ENCODE peak calls at places on chromosomes 6 and 20, in ten cellular contexts. H, M, I, W, V, Q, F, C, R and O are unnamed samples.
A peak's percentile ranks its signal among the peaks of the same experiment; 100 is the strongest.

GRCh38 chr6:139768196-139768595 is 393.7 kb upstream of the CITED2 start:
- DNase-seq in M (no peak), C (no peak), I (no peak), F (no peak), H (no peak), V (no peak), Q (no peak), W (no peak), R (no peak), O (no peak)

GRCh38 chr6:2611092-2611491 is 139.6 kb downstream of the MYLK4 start:
- DNase-seq in Q (no peak), R (no peak), F (no peak), H (no peak), W (no peak), I (no peak), M (no peak), C (no peak), V (no peak), O (no peak)

GRCh38 chr6:13397359-13398080 is 69.2 kb upstream of the TBC1D7 start:
- DNase-seq in C (no peak), M (no peak), I (peak; percentile 79), Q (no peak), V (peak; percentile 39), H (no peak), W (no peak), F (peak; percentile 88), R (no peak), O (peak; percentile 80)

GRCh38 chr6:129661478-129662405 is 48.2 kb downstream of the ARHGAP18 start:
- DNase-seq in M (no peak), F (no peak), R (no peak), H (no peak), W (no peak), Q (no peak), V (no peak), C (no peak), I (no peak), O (no peak)

GRCh38 chr6:4281341-4282293 is 146.2 kb upstream of the ECI2 start:
- DNase-seq in C (peak; percentile 69), F (peak; percentile 85), M (peak; percentile 32), R (no peak), V (peak; percentile 76), W (no peak), H (peak; percentile 72), Q (no peak), I (peak; percentile 44), O (peak; percentile 2)

GRCh38 chr20:47187450-47188195 is 168.9 kb downstream of the ZMYND8 start:
- DNase-seq in H (no peak), W (no peak), I (no peak), V (peak; percentile 27), Q (no peak), F (no peak), C (no peak), M (no peak), R (no peak), O (no peak)

GRCh38 chr20:53186630-53187029 is 214.5 kb downstream of the TSHZ2 start:
- DNase-seq in I (no peak), Q (no peak), R (no peak), H (no peak), C (no peak), V (no peak), M (no peak), W (no peak), F (no peak), O (no peak)

GRCh38 chr6:84271086-84271716 is 43.8 kb upstream of the CEP162 start:
- DNase-seq in M (no peak), R (no peak), F (no peak), H (no peak), V (no peak), W (no peak), Q (no peak), C (no peak), I (no peak), O (no peak)

DNA sequence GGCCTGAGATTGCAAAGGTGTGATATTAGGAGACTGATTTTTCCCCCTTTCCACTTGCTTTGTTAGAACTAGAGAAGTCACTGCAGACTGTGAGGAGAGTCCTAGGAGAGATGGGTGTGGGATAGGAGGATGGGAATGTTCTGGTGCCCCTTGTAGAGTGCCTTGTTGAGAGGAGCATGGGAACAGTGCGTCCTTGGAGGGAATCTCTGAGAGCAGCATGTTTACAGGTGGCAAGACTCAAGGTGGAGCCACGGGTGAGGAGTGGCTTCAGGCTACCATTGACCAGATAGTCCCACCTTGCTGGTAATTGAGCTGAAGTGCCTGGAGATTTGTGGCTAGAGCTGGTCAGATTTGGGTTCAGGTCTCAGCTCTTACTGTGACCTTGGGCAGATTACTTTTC is 6.0 kb downstream of the PLCG1 start:
- DNase-seq in H (no peak), M (no peak), F (no peak), R (no peak), C (no peak), Q (no peak), I (no peak), V (no peak), W (no peak), O (no peak)
- H3K4me1 ChIP-seq in H (peaks cover 59% of the 10 kb centered on the region), M (peaks cover 49% of the 10 kb centered on the region), F (peaks cover 98% of the 10 kb centered on the region), R (no peaks in the 10 kb centered on the region), C (peaks cover 16% of the 10 kb centered on the region), Q (peaks cover 100% of the 10 kb centered on the region), I (no peaks in the 10 kb centered on the region), V (peaks cover 11% of the 10 kb centered on the region), W (peaks cover 13% of the 10 kb centered on the region), O (peaks cover 88% of the 10 kb centered on the region)

GRCh38 chr20:48799315-48800105 is 28.3 kb downstream of the PREX1 start:
- DNase-seq in M (no peak), F (peak; percentile 51), I (no peak), R (no peak), H (peak; percentile 42), Q (no peak), C (no peak), V (no peak), W (no peak), O (no peak)
- H3K4me1 ChIP-seq in M (no peaks in the 10 kb centered on the region), F (peaks cover 85% of the 10 kb centered on the region), I (no peaks in the 10 kb centered on the region), R (peaks cover 7% of the 10 kb centered on the region), H (peaks cover 4% of the 10 kb centered on the region), Q (peaks cover 76% of the 10 kb centered on the region), C (no peaks in the 10 kb centered on the region), V (no peaks in the 10 kb centered on the region), W (peaks cover 16% of the 10 kb centered on the region), O (peaks cover 39% of the 10 kb centered on the region)

GRCh38 chr6:127857051-127857637 is 43.7 kb downstream of the THEMIS start:
- DNase-seq in M (no peak), H (no peak), R (no peak), V (no peak), I (no peak), Q (no peak), F (no peak), C (no peak), W (no peak), O (no peak)

GRCh38 chr6:127851197-127851596 is 49.7 kb downstream of the THEMIS start:
- DNase-seq in I (no peak), F (no peak), W (no peak), C (no peak), H (no peak), Q (no peak), V (no peak), M (no peak), R (no peak), O (no peak)

GRCh38 chr6:127858992-127859391 is 41.9 kb downstream of the THEMIS start:
- DNase-seq in R (no peak), M (no peak), H (no peak), C (no peak), W (no peak), Q (no peak), I (no peak), V (no peak), F (no peak), O (no peak)

GRCh38 chr6:127855542-127856159 is 45.2 kb downstream of the THEMIS start:
- DNase-seq in C (no peak), W (no peak), M (no peak), H (no peak), F (no peak), I (no peak), V (peak; percentile 57), R (no peak), Q (peak; percentile 4), O (no peak)

DNA sequence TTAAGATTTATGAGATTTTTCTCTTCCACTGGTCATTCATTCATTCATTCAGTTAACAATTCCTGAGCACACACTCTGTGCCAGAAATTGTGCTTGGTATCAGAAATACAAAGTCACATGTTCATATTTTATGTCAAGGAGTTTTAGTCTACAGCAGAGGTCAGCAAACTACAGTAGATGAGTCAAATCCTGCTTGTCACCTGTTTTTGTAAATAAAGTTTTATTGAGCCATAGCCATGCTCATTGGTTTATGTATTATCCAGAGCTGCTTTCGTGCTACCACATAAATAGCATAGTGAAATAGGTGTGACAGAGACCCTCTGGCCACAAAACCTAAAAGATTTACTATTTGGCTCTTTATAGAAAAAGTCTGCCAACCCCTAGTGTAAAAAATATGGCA is 46.8 kb downstream of the THEMIS start:
- DNase-seq in M (no peak), R (no peak), H (no peak), Q (no peak), V (peak; percentile 50), F (no peak), I (no peak), C (no peak), W (no peak), O (no peak)
- H3K4me1 ChIP-seq in M (no peaks in the 10 kb centered on the region), R (no peaks in the 10 kb centered on the region), H (no peaks in the 10 kb centered on the region), Q (peaks cover 9% of the 10 kb centered on the region), V (peaks cover 8% of the 10 kb centered on the region), F (peaks cover 3% of the 10 kb centered on the region), I (no peaks in the 10 kb centered on the region), C (no peaks in the 10 kb centered on the region), W (no peaks in the 10 kb centered on the region), O (no peaks in the 10 kb centered on the region)

GRCh38 chr6:22326500-22326899 is 29.7 kb upstream of the PRL start:
- DNase-seq in W (no peak), Q (no peak), C (no peak), M (no peak), I (no peak), H (no peak), F (no peak), R (no peak), V (no peak), O (no peak)

GRCh38 chr6:22327881-22328280 is 31.0 kb upstream of the PRL start:
- DNase-seq in M (no peak), R (no peak), Q (no peak), C (no peak), I (no peak), V (no peak), W (no peak), H (no peak), F (no peak), O (no peak)

GRCh38 chr6:22328499-22328898 is 31.7 kb upstream of the PRL start:
- DNase-seq in R (no peak), F (no peak), V (no peak), M (no peak), W (no peak), I (no peak), H (no peak), C (no peak), Q (no peak), O (no peak)

GRCh38 chr6:22323848-22324247 is 27.0 kb upstream of the PRL start:
- DNase-seq in I (no peak), M (no peak), R (no peak), W (no peak), F (no peak), H (no peak), V (no peak), C (no peak), Q (no peak), O (no peak)

DNA sequence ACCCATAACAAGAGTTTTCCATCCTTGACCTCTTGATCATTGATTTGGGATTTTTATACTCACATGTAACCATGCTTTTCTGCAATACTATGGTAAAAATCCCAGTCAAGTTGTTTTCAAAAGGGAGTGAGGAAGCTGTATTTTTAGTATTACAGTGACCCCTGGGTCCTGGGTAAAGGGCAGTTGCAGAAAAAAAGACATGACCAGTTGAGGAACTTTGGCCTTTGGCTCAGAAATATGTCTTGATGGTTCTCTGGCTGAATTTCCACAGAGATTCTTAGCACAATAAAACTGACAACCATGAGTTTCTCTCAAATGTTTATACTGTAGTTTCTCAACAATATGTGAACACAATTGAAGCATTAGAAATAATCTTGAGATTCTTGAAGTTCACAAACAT is 28.6 kb upstream of the PRL start:
- DNase-seq in C (no peak), Q (no peak), W (no peak), M (no peak), F (no peak), I (no peak), V (no peak), H (no peak), R (no peak), O (no peak)
- H3K4me1 ChIP-seq in C (no peaks in the 10 kb centered on the region), Q (no peaks in the 10 kb centered on the region), W (no peaks in the 10 kb centered on the region), M (peaks cover 16% of the 10 kb centered on the region), F (no peaks in the 10 kb centered on the region), I (no peaks in the 10 kb centered on the region), V (peaks cover 18% of the 10 kb centered on the region), H (peaks cover 13% of the 10 kb centered on the region), R (no peaks in the 10 kb centered on the region), O (no peaks in the 10 kb centered on the region)